ENCODE peak calls at places on chromosome 18, in nine cellular contexts. B is NCI-H510A; O is stimulated activated naive CD4-positive, alpha-beta T cell; E is stimulated activated CD4-positive, alpha-beta T cell treated with anti-CD3 and anti-CD28 coated beads, Interleukin-15, amount 100 ng/mL, for 1 hour; K is EH; T is Peyer's patch; V is HTR-8/SVneo; Q is SJSA1; M is iris pigment epithelial cell. R is an unnamed sample.

GRCh38 chr18:37430346-37431076 is 135.1 kb downstream of the CELF4 start:
- DNase-seq in B (no peak), E (no peak), O (no peak), M (no peak), V (no peak), K (no peak), Q (no peak), T (no peak), R (no peak)

GRCh38 chr18:6362559-6363129 is 52.1 kb downstream of the L3MBTL4 start:
- DNase-seq in Q (no peak), M (no peak), K (no peak), O (no peak), V (no peak), T (no peak), E (no peak), B (no peak), R (no peak)

GRCh38 chr18:70195852-70196434 is 9.5 kb downstream of the RTTN start:
- DNase-seq in O (no peak), E (no peak), T (no peak), Q (peak; percentile 34), B (peak; percentile 10), V (no peak), K (peak; percentile 62), M (peak; percentile 66), R (peak; percentile 66)

GRCh38 chr18:79726721-79727120 is 47.1 kb downstream of the CTDP1 start:
- DNase-seq in T (no peak), K (no peak), O (no peak), M (no peak), Q (no peak), B (no peak), E (no peak), V (no peak), R (no peak)

GRCh38 chr18:22557160-22557941 is 139.6 kb upstream of the CTAGE1 start:
- DNase-seq in O (no peak), V (no peak), M (no peak), E (no peak), T (no peak), B (no peak), Q (no peak), K (no peak), R (no peak)

GRCh38 chr18:57803119-57803969 is at the start of gene ATP8B1:
- DNase-seq in B (peak; percentile 99), O (no peak), E (no peak), V (peak; percentile 40), K (peak; percentile 86), T (no peak), M (peak; percentile 76), Q (peak; percentile 79), R (peak; percentile 90)

GRCh38 chr18:22094375-22094767 is 75.0 kb upstream of the GATA6 start:
- DNase-seq in M (no peak), T (no peak), V (no peak), B (no peak), E (no peak), O (no peak), K (no peak), Q (no peak), R (no peak)

GRCh38 chr18:350953-351572 is 83.2 kb upstream of the THOC1 start:
- DNase-seq in T (no peak), B (no peak), K (no peak), M (no peak), E (no peak), O (no peak), V (no peak), Q (no peak), R (no peak)

GRCh38 chr18:36709315-36709714 is 119.5 kb downstream of the TPGS2 start:
- DNase-seq in T (no peak), B (no peak), M (no peak), V (no peak), Q (no peak), E (no peak), O (no peak), K (no peak), R (no peak)

GRCh38 chr18:44602845-44603244 is 77.8 kb upstream of the SETBP1 start:
- DNase-seq in K (peak; percentile 74), Q (no peak), M (peak; percentile 34), E (no peak), V (no peak), O (no peak), B (no peak), T (no peak), R (no peak)

GRCh38 chr18:42931501-42931900 is 184.0 kb downstream of the RIT2 start:
- DNase-seq in V (no peak), T (no peak), E (no peak), B (no peak), O (no peak), K (no peak), Q (peak; percentile 1), M (peak; percentile 88), R (peak; percentile 70)

R was measured in astrocyte of the hippocampus.